ENCODE peak calls at places on chromosome 13, in six cellular contexts. L is GM12864; H is GM13977; C is coronary artery; M is activated CD8-positive, alpha-beta T cell treated with anti-CD3 and anti-CD28 coated beads for 36 hours; K is neural progenitor cell. G is an unnamed sample.

GRCh38 chr13:44420376-44421220 is 47.0 kb downstream of the SERP2 start:
- DNase-seq in C (peak), M (no peak), L (no peak), K (no peak), H (no peak), G (no peak)

GRCh38 chr13:41137951-41138350 is 5.3 kb upstream of the KBTBD6 start:
- DNase-seq in C (no peak), H (no peak), M (no peak), K (no peak), L (no peak), G (no peak)

GRCh38 chr13:86554066-86554465 is 754.8 kb upstream of the SLITRK6 start:
- DNase-seq in M (no peak), K (no peak), H (no peak), C (no peak), L (no peak), G (no peak)

GRCh38 chr13:74219571-74219970 is 85.4 kb upstream of the KLF12 start:
- DNase-seq in M (no peak), H (no peak), K (no peak), C (no peak), L (no peak), G (no peak)

GRCh38 chr13:60572855-60573254 is 175.8 kb downstream of the TDRD3 start:
- DNase-seq in K (peak), L (no peak), H (no peak), C (no peak), M (no peak), G (no peak)

GRCh38 chr13:92843549-92843948 is 383.1 kb upstream of the GPC6 start:
- DNase-seq in L (no peak), M (no peak), K (no peak), H (no peak), C (no peak), G (no peak)

GRCh38 chr13:110306960-110307696 is at the start of the genes COL4A1 and COL4A2:
- DNase-seq in K (peak), L (no peak), H (no peak), C (peak), M (no peak), G (no peak)

GRCh38 chr13:107864543-107865460 is 350.5 kb downstream of the LIG4 start:
- DNase-seq in K (peak), M (peak), H (peak), L (no peak), C (no peak), G (peak)

GRCh38 chr13:107222619-107223018 is 654.7 kb upstream of the ARGLU1 start:
- DNase-seq in M (no peak), C (no peak), L (no peak), K (no peak), H (no peak), G (no peak)

GRCh38 chr13:76846363-76846762 is 39.8 kb downstream of the KCTD12 start:
- DNase-seq in L (no peak), M (no peak), H (no peak), K (no peak), C (no peak), G (no peak)

GRCh38 chr13:46050771-46051170 is 1.8 kb downstream of the ZC3H13 start:
- DNase-seq in M (no peak), K (no peak), H (no peak), C (no peak), L (no peak), G (no peak)

GRCh38 chr13:27822873-27823311 is 30.6 kb downstream of the GSX1 start:
- DNase-seq in K (peak), L (no peak), C (no peak), H (no peak), M (no peak), G (no peak)

GRCh38 chr13:114019367-114019766 is 45.5 kb upstream of the C13orf46 start:
- DNase-seq in C (no peak), K (peak), L (no peak), H (no peak), M (peak), G (no peak)

GRCh38 chr13:63490149-63490548 is 2074.5 kb upstream of the PCDH20 start:
- DNase-seq in M (no peak), L (no peak), C (no peak), H (no peak), K (no peak), G (no peak)

GRCh38 chr13:53783466-53783865 is 754.9 kb downstream of the OLFM4 start:
- DNase-seq in K (no peak), M (no peak), H (no peak), C (no peak), L (no peak), G (no peak)

GRCh38 chr13:103883698-103884097 is 817.5 kb upstream of the SLC10A2 start:
- DNase-seq in H (no peak), M (no peak), C (no peak), K (no peak), L (no peak), G (no peak)

GRCh38 chr13:110187501-110188161 is 119.3 kb downstream of the COL4A1 start:
- DNase-seq in H (no peak), K (no peak), L (no peak), C (no peak), M (no peak), G (no peak)

GRCh38 chr13:90272356-90272755 is 1075.1 kb upstream of the MIR17HG start:
- DNase-seq in L (no peak), M (no peak), C (no peak), H (no peak), K (no peak), G (no peak)

GRCh38 chr13:21016487-21016886 is 44.9 kb downstream of the LATS2 start:
- DNase-seq in M (no peak), L (no peak), H (no peak), C (no peak), K (no peak), G (no peak)

GRCh38 chr13:64428196-64428595 is 2801.9 kb downstream of the PCDH9 start:
- DNase-seq in M (no peak), K (peak), C (no peak), H (no peak), L (no peak), G (no peak)

GRCh38 chr13:80340643-80341097 is 256 bp downstream of the SPRY2 start:
- DNase-seq in C (no peak), M (peak), K (no peak), H (no peak), L (no peak), G (peak)

GRCh38 chr13:113551081-113552000 is 33.2 kb upstream of the TFDP1 start:
- DNase-seq in L (no peak), C (no peak), H (no peak), K (no peak), M (no peak), G (no peak)

GRCh38 chr13:41611385-41611784 is 154.0 kb downstream of the RGCC start:
- DNase-seq in C (no peak), L (no peak), H (no peak), M (no peak), K (no peak), G (no peak)

GRCh38 chr13:37058801-37059135 is 720 bp downstream of the SUPT20H start:
- DNase-seq in L (no peak), K (peak), C (no peak), H (no peak), M (peak), G (no peak)

GRCh38 chr13:112605531-112605990 is 17.6 kb upstream of the TUBGCP3 start:
- DNase-seq in M (no peak), L (no peak), C (no peak), K (no peak), H (no peak), G (no peak)

DNA sequence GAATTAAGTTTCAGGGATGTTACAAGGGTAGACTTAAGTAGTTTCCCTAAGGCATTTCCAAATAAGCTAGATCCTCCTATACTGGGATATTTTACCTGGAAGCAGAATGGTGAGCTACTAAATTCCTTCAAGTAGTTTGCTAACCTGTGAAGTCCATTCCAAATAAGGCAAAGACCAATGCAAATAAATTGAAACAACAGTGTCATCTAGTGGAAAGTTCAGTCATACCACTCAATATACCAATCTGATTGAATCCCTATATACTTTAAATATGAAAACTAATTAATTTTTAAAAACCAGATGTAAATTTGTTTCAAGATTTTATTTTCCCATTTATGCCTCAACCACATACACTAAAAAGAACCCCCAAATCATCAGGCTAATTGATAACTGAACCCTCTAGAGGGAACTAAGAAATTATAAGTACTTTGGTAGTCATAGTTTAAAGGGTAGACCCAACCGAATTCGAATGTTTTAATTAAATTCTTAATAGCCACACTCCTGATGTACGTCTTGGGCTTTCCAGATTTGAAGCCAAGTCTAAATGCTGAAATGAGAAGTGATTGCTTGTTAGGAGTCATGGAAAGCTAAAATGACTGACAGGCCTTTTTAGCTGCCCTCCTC is 223.7 kb downstream of the TBC1D4 start:
- DNase-seq in L (peak), C (no peak), H (no peak), M (no peak), K (peak), G (no peak)
- TF ChIP-seq CTCF in L (peak), C (peak), H (peak), M (peak), K (peak), G (peak)

GRCh38 chr13:30145709-30146367 is 161.5 kb downstream of the KATNAL1 start:
- DNase-seq in M (peak), L (peak), H (peak), K (no peak), C (no peak), G (peak)

GRCh38 chr13:30149248-30149647 is 158.1 kb downstream of the KATNAL1 start:
- DNase-seq in K (no peak), C (no peak), M (no peak), L (no peak), H (no peak), G (no peak)

GRCh38 chr13:30148791-30149190 is 158.6 kb downstream of the KATNAL1 start:
- DNase-seq in L (no peak), C (no peak), K (no peak), M (peak), H (no peak), G (no peak)

GRCh38 chr13:30148171-30148754 is 159.1 kb downstream of the KATNAL1 start:
- DNase-seq in C (no peak), K (no peak), M (peak), H (no peak), L (no peak), G (no peak)

GRCh38 chr13:30147380-30147779 is 160.0 kb downstream of the KATNAL1 start:
- DNase-seq in K (no peak), M (no peak), H (no peak), L (no peak), C (no peak), G (no peak)
- TF ChIP-seq CTCF in K (no peak), M (no peak), H (no peak), L (no peak), C (no peak), G (no peak)

GRCh38 chr13:84571264-84571663 is 689.0 kb upstream of the SLITRK1 start:
- DNase-seq in L (no peak), K (no peak), M (no peak), H (no peak), C (no peak), G (no peak)

GRCh38 chr13:84570831-84571230 is 688.6 kb upstream of the SLITRK1 start:
- DNase-seq in K (no peak), H (no peak), C (no peak), L (no peak), M (no peak), G (no peak)

DNA sequence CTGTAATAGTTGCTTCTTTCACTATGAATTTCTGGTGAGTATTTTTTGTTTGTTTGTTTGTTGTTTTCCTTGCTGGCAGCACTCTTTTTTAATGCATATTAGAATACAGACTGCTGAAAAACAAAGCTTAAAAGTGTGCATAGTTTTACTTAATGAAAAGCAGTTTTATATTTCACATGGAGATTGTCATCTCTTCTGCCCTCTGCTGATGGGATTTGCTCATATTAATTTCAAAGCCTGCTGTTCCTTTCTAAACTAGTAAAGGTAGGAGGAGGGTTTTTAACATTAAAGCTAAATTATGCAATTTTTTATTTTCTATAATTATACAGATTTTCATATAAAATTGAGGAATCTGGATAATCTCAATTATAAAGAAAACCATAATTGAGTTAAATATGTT is 692.6 kb upstream of the SLITRK1 start:
- DNase-seq in M (no peak), H (no peak), K (no peak), C (no peak), L (no peak), G (no peak)
- TF ChIP-seq CTCF in M (no peak), H (no peak), K (peak), C (no peak), L (no peak), G (no peak)

DNA sequence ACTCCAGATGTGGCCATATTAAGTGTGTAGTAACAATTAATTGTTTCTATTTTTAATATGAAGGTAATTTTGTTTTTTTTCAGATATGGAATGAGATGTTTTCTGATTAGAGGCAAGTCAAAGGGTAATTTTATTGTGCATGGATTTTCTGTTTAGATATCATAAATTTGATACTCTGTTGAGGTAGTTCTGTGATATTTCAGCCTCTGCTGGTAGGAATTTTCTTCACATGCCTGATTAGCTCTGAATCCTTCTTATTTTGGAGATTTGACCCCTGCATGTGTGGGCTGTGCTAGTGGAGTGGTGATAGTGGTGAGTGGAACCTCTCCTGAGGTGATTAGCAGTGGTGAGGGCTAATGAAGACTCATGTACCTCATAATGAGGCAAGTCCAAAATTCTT is 301.4 kb downstream of the GPC5 start:
- DNase-seq in K (no peak), C (no peak), H (no peak), M (no peak), L (no peak), G (no peak)
- TF ChIP-seq CTCF in K (no peak), C (no peak), H (no peak), M (no peak), L (no peak), G (no peak)

DNA sequence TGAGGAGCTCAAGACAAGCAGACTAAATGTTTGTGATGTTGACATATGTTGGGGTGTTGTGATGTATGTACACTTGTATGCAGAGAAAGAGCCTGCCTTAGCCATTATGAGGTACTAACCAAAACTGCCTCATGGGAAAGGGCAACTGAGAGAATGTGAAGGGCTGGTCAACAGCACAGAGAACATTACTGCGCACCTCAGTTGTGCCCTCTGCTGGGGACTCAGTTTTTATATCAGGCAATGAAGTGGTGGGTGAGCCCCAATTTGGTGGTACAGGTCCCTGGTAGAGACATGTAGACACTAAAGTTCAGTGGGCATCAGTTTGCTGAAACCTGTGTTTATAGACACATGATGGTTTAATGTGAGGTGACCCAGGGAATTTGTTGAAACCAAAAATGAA is 286.9 kb downstream of the DCT start:
- DNase-seq in C (no peak), L (no peak), H (peak), K (peak), M (peak), G (peak)
- TF ChIP-seq CTCF in C (no peak), L (peak), H (peak), K (peak), M (no peak), G (no peak)

DNA sequence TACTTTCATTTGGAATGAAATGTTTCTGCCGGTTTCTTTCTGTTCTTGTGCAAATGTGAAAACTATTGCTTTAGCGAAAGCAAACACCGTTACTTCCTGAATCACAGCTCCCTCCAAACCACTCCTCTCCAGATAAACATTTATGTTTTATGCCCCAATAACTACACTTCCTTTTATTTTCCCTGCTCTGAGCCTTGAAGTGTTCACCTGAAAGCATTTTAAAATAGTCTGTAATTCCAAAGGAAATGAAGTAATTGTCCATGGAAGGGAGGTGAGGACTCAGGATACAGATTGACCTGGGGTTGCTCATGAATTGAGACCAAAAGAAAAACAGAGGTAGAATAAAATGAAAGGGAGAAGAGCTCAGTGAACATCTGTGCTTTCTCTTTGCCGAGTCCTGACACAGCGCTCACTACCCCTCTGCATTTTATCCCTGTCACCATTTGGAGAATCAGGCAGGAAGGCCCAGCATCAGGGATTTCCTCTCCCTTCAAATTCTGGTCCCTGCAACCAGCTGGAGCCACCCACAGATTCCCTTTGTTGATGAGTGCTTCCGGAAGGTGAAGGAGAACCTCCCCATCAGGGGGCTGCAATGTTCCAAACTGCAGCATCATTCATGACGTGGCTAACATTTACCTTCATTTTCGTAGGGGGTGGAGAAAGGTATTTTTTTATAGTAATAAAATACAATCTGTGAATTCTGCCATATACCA is 171.9 kb downstream of the ITGBL1 start:
- DNase-seq in M (no peak), L (no peak), C (no peak), K (peak), H (no peak), G (no peak)
- TF ChIP-seq CTCF in M (no peak), L (no peak), C (no peak), K (no peak), H (no peak), G (no peak)

GRCh38 chr13:109146393-109146792 is 517.0 kb downstream of the MYO16 start:
- DNase-seq in M (no peak), H (no peak), L (no peak), C (no peak), K (no peak), G (no peak)

GRCh38 chr13:109148243-109148642 is 518.8 kb downstream of the MYO16 start:
- DNase-seq in H (no peak), L (no peak), M (no peak), C (no peak), K (no peak), G (no peak)

GRCh38 chr13:109144693-109145437 is 515.5 kb downstream of the MYO16 start:
- DNase-seq in M (no peak), C (no peak), H (no peak), K (no peak), L (no peak), G (no peak)

GRCh38 chr13:109146912-109147624 is 517.7 kb downstream of the MYO16 start:
- DNase-seq in L (no peak), H (no peak), M (no peak), K (no peak), C (no peak), G (no peak)

DNA sequence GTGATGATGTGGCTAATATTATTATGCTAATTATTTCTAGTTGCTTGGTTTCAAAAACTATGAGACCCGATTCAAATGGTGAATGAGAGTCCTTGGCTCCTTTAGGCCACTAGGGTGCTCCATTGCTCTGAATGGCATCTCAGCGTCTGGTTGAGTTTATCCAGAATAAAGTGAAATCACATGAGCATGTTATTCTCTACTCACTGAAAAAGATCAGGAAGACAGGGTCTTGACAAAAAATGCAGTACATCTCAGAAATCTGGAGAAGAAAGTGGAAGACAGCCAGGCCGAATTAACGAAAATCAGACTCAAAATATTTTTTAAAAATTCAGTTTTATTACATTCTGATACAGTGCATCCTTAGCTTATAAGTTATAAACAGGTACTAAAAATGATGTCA is 516.2 kb downstream of the MYO16 start:
- DNase-seq in C (no peak), L (no peak), M (peak), H (peak), K (peak), G (peak)
- TF ChIP-seq CTCF in C (peak), L (peak), M (no peak), H (peak), K (peak), G (peak)

GRCh38 chr13:104898484-104898883 is 1637.0 kb downstream of the EFNB2 start:
- DNase-seq in L (no peak), M (no peak), H (no peak), C (no peak), K (no peak), G (no peak)

GRCh38 chr13:104900186-104900817 is 1635.2 kb downstream of the EFNB2 start:
- DNase-seq in H (no peak), M (no peak), K (no peak), C (no peak), L (no peak), G (no peak)
- TF ChIP-seq CTCF in H (no peak), M (no peak), K (no peak), C (no peak), L (no peak), G (no peak)

DNA sequence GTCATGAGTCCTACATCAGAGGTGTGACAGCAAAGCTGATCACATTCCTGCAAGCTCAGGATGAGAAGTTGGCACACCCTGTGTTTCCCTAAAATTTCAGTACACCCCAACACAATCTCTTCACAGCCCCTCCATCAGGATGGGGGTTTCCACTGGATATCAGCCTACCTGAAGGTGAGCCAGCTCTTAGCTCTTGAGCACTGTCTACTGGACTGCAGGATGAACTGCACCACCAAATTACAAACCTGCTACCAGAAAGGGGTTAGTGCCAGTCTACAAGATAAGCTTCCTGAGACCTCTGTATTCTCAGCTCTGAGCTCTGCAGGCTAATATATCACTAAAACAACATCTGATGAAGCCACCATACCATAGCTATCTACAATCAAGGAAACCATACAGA is 1616.2 kb upstream of the SPRY2 start:
- DNase-seq in M (no peak), C (no peak), K (peak), H (peak), L (no peak), G (no peak)
- TF ChIP-seq CTCF in M (no peak), C (no peak), K (peak), H (peak), L (no peak), G (no peak)

G was measured in GM20000.